ENCODE peak calls at places on chromosome 21, in seven cellular contexts. One of them, this sample, is unnamed.

GRCh38 chr21:17819878-17820232 is 699 bp upstream of the C21orf91 start:
- DNase-seq in lung microvascular endothelial cell: no peak
- DNase-seq in dermis blood vessel endothelial cell: no peak
- DNase-seq in GM12865: peak
- DNase-seq in RPMI7951: no peak
- DNase-seq in ELR: no peak
- DNase-seq in stimulated activated CD8-positive, alpha-beta memory T cell treated with anti-CD3 and anti-CD28 coated beads, Interleukin-4, amount 100 ng/mL, for 1 hour: no peak
- DNase-seq in this sample: no peak

GRCh38 chr21:43968410-43969114 is 43.5 kb upstream of the TRAPPC10 start:
- DNase-seq in lung microvascular endothelial cell: no peak
- DNase-seq in dermis blood vessel endothelial cell: no peak
- DNase-seq in GM12865: no peak
- DNase-seq in RPMI7951: no peak
- DNase-seq in ELR: no peak
- DNase-seq in stimulated activated CD8-positive, alpha-beta memory T cell treated with anti-CD3 and anti-CD28 coated beads, Interleukin-4, amount 100 ng/mL, for 1 hour: no peak
- DNase-seq in this sample: no peak

GRCh38 chr21:19810779-19811178 is 1187.4 kb upstream of the NCAM2 start:
- DNase-seq in lung microvascular endothelial cell: no peak
- DNase-seq in dermis blood vessel endothelial cell: no peak
- DNase-seq in GM12865: no peak
- DNase-seq in RPMI7951: no peak
- DNase-seq in ELR: no peak
- DNase-seq in stimulated activated CD8-positive, alpha-beta memory T cell treated with anti-CD3 and anti-CD28 coated beads, Interleukin-4, amount 100 ng/mL, for 1 hour: no peak
- DNase-seq in this sample: no peak

GRCh38 chr21:18840239-18840638 is 436.7 kb upstream of the TMPRSS15 start:
- DNase-seq in lung microvascular endothelial cell: no peak
- DNase-seq in dermis blood vessel endothelial cell: no peak
- DNase-seq in GM12865: peak
- DNase-seq in RPMI7951: peak
- DNase-seq in ELR: peak
- DNase-seq in stimulated activated CD8-positive, alpha-beta memory T cell treated with anti-CD3 and anti-CD28 coated beads, Interleukin-4, amount 100 ng/mL, for 1 hour: no peak
- DNase-seq in this sample: no peak

GRCh38 chr21:28069446-28069845 is 923.2 kb downstream of the LTN1 start:
- DNase-seq in lung microvascular endothelial cell: no peak
- DNase-seq in dermis blood vessel endothelial cell: no peak
- DNase-seq in GM12865: no peak
- DNase-seq in RPMI7951: peak
- DNase-seq in ELR: peak
- DNase-seq in stimulated activated CD8-positive, alpha-beta memory T cell treated with anti-CD3 and anti-CD28 coated beads, Interleukin-4, amount 100 ng/mL, for 1 hour: no peak
- DNase-seq in this sample: peak

GRCh38 chr21:36480618-36481017 is 696 bp upstream of the CLDN14 start:
- DNase-seq in lung microvascular endothelial cell: no peak
- DNase-seq in dermis blood vessel endothelial cell: no peak
- DNase-seq in GM12865: no peak
- DNase-seq in RPMI7951: no peak
- DNase-seq in ELR: no peak
- DNase-seq in stimulated activated CD8-positive, alpha-beta memory T cell treated with anti-CD3 and anti-CD28 coated beads, Interleukin-4, amount 100 ng/mL, for 1 hour: no peak
- DNase-seq in this sample: no peak

GRCh38 chr21:45004481-45005263 is 64.8 kb downstream of the SLX9 start:
- DNase-seq in lung microvascular endothelial cell: peak
- DNase-seq in dermis blood vessel endothelial cell: peak
- DNase-seq in GM12865: no peak
- DNase-seq in RPMI7951: no peak
- DNase-seq in ELR: peak
- DNase-seq in stimulated activated CD8-positive, alpha-beta memory T cell treated with anti-CD3 and anti-CD28 coated beads, Interleukin-4, amount 100 ng/mL, for 1 hour: no peak
- DNase-seq in this sample: peak

GRCh38 chr21:36330904-36331303 is 10.9 kb downstream of the MORC3 start:
- DNase-seq in lung microvascular endothelial cell: peak
- DNase-seq in dermis blood vessel endothelial cell: peak
- DNase-seq in GM12865: peak
- DNase-seq in RPMI7951: peak
- DNase-seq in ELR: peak
- DNase-seq in stimulated activated CD8-positive, alpha-beta memory T cell treated with anti-CD3 and anti-CD28 coated beads, Interleukin-4, amount 100 ng/mL, for 1 hour: peak
- DNase-seq in this sample: peak

GRCh38 chr21:34279883-34280282 is 83.9 kb upstream of the KCNE2 start:
- DNase-seq in lung microvascular endothelial cell: no peak
- DNase-seq in dermis blood vessel endothelial cell: no peak
- DNase-seq in GM12865: no peak
- DNase-seq in RPMI7951: no peak
- DNase-seq in ELR: no peak
- DNase-seq in stimulated activated CD8-positive, alpha-beta memory T cell treated with anti-CD3 and anti-CD28 coated beads, Interleukin-4, amount 100 ng/mL, for 1 hour: no peak
- DNase-seq in this sample: no peak

GRCh38 chr21:36320421-36321324 is 676 bp downstream of the MORC3 start:
- DNase-seq in lung microvascular endothelial cell: peak
- DNase-seq in dermis blood vessel endothelial cell: peak
- DNase-seq in GM12865: peak
- DNase-seq in RPMI7951: peak
- DNase-seq in ELR: peak
- DNase-seq in stimulated activated CD8-positive, alpha-beta memory T cell treated with anti-CD3 and anti-CD28 coated beads, Interleukin-4, amount 100 ng/mL, for 1 hour: no peak
- DNase-seq in this sample: peak

GRCh38 chr21:37675202-37675801 is 241.0 kb downstream of the KCNJ6 start:
- DNase-seq in lung microvascular endothelial cell: peak
- DNase-seq in dermis blood vessel endothelial cell: peak
- DNase-seq in GM12865: peak
- DNase-seq in RPMI7951: peak
- DNase-seq in ELR: peak
- DNase-seq in stimulated activated CD8-positive, alpha-beta memory T cell treated with anti-CD3 and anti-CD28 coated beads, Interleukin-4, amount 100 ng/mL, for 1 hour: peak
- DNase-seq in this sample: peak

GRCh38 chr21:19490481-19490880 is 1086.9 kb upstream of the TMPRSS15 start:
- DNase-seq in lung microvascular endothelial cell: no peak
- DNase-seq in dermis blood vessel endothelial cell: no peak
- DNase-seq in GM12865: no peak
- DNase-seq in RPMI7951: no peak
- DNase-seq in ELR: no peak
- DNase-seq in stimulated activated CD8-positive, alpha-beta memory T cell treated with anti-CD3 and anti-CD28 coated beads, Interleukin-4, amount 100 ng/mL, for 1 hour: no peak
- DNase-seq in this sample: no peak

GRCh38 chr21:45390831-45391742 is 13.9 kb upstream of the COL18A1 start:
- DNase-seq in lung microvascular endothelial cell: no peak
- DNase-seq in dermis blood vessel endothelial cell: no peak
- DNase-seq in GM12865: no peak
- DNase-seq in RPMI7951: no peak
- DNase-seq in ELR: no peak
- DNase-seq in stimulated activated CD8-positive, alpha-beta memory T cell treated with anti-CD3 and anti-CD28 coated beads, Interleukin-4, amount 100 ng/mL, for 1 hour: no peak
- DNase-seq in this sample: no peak

GRCh38 chr21:26732442-26733221 is 112.6 kb downstream of the ADAMTS1 start:
- DNase-seq in lung microvascular endothelial cell: peak
- DNase-seq in dermis blood vessel endothelial cell: peak
- DNase-seq in GM12865: peak
- DNase-seq in RPMI7951: peak
- DNase-seq in ELR: peak
- DNase-seq in stimulated activated CD8-positive, alpha-beta memory T cell treated with anti-CD3 and anti-CD28 coated beads, Interleukin-4, amount 100 ng/mL, for 1 hour: no peak
- DNase-seq in this sample: peak

GRCh38 chr21:39336457-39337008 is 12.4 kb downstream of the HMGN1 start:
- DNase-seq in lung microvascular endothelial cell: no peak
- DNase-seq in dermis blood vessel endothelial cell: no peak
- DNase-seq in GM12865: no peak
- DNase-seq in RPMI7951: no peak
- DNase-seq in ELR: no peak
- DNase-seq in stimulated activated CD8-positive, alpha-beta memory T cell treated with anti-CD3 and anti-CD28 coated beads, Interleukin-4, amount 100 ng/mL, for 1 hour: no peak
- DNase-seq in this sample: no peak